ENCODE peak calls at places on chromosomes 13 and 19, in ten cellular contexts. I is CD8-positive, alpha-beta T cell; C is cardiac muscle cell; L is foreskin fibroblast; D is heart right ventricle; W is tibial artery; Z is kidney epithelial cell; U is AG09309; Y is endodermal cell; B is tibial nerve. E is an unnamed sample.

GRCh38 chr19:17089238-17089637 is 13.7 kb downstream of the MYO9B start:
- DNase-seq in C (peak; percentile 46), U (peak; percentile 31), L (peak; percentile 63), I (no peak), D (no peak), B (no peak), W (no peak), Y (no peak), Z (no peak), E (no peak)

GRCh38 chr19:49615861-49616260 is 24.1 kb downstream of the RRAS start:
- DNase-seq in L (no peak), U (no peak), D (no peak), C (no peak), Z (no peak), W (no peak), Y (no peak), I (no peak), B (no peak), E (no peak)

GRCh38 chr13:112074139-112074710 is 7.3 kb downstream of the SOX1 start:
- DNase-seq in Y (peak; percentile 55), D (no peak), C (no peak), L (no peak), U (no peak), I (no peak), Z (no peak), B (no peak), W (no peak), E (no peak)

GRCh38 chr13:75514080-75515040 is 23.3 kb downstream of the COMMD6 start:
- DNase-seq in Y (no peak), W (no peak), C (peak; percentile 60), L (no peak), D (no peak), B (no peak), U (peak; percentile 4), Z (no peak), I (no peak), E (no peak)

GRCh38 chr13:27481766-27482165 is 31.4 kb upstream of the MTIF3 start:
- DNase-seq in D (no peak), Z (no peak), W (no peak), B (no peak), U (no peak), L (peak; percentile 9), Y (peak; percentile 96), C (peak; percentile 51), I (no peak), E (no peak)

GRCh38 chr13:50561774-50562173 is 281.7 kb downstream of the DLEU7 start:
- DNase-seq in D (no peak), I (no peak), Z (no peak), U (no peak), C (no peak), L (no peak), W (no peak), Y (no peak), B (no peak), E (no peak)

GRCh38 chr19:21256722-21257121 is 72.5 kb downstream of the ZNF708 start:
- DNase-seq in C (peak; percentile 7), W (no peak), B (no peak), Z (no peak), U (no peak), I (no peak), Y (peak; percentile 50), L (no peak), D (no peak), E (peak; percentile 21)

GRCh38 chr19:34577531-34578101 is 96.1 kb downstream of the WTIP start:
- DNase-seq in U (no peak), C (no peak), I (no peak), W (no peak), Y (peak; percentile 77), Z (no peak), B (no peak), D (peak; percentile 10), L (no peak), E (no peak)

GRCh38 chr13:113153810-113154748 is 4.4 kb upstream of the PROZ start:
- DNase-seq in C (peak; percentile 78), B (peak; percentile 70), U (no peak), L (peak; percentile 62), Y (peak; percentile 88), I (peak; percentile 83), W (peak; percentile 80), D (peak; percentile 86), Z (no peak), E (peak; percentile 37)

GRCh38 chr13:79187917-79188699 is 217.9 kb downstream of the RBM26 start:
- DNase-seq in U (no peak), W (no peak), L (no peak), C (no peak), B (no peak), I (no peak), Z (no peak), Y (no peak), D (no peak), E (no peak)

DNA sequence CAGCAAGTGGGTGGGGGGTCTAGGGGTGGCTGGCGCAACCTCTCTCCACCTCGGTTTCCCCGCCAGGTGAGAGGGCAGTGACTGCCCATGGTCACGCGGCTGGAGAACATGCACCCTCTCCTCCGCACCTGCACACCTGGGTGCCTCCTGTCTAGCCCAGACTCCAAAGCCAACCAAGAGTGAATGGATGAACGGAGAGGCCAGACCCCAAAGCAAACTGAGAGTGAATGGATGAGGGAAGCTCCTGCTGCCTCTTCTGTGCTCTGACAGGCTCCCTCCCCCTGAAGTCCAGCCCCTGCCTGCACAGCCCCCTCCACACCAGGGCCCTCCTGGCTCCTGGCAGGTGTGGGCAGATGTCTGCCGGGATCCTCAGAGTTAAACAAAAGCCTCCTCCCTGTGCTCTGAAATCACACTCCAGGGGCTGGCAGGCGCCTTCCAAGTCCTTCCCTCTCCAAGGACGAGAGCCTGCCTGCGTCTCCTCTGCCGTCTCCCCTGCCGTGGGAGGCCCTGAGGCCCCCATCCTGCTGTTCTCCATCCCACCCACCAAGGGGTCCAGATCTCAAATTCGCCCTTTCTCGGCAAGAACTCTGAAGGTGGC is 2.2 kb downstream of the SBNO2 start:
- DNase-seq in B (no peak), Z (no peak), U (no peak), I (no peak), C (no peak), D (no peak), Y (no peak), L (no peak), W (no peak), E (no peak)
- H3K4me3 ChIP-seq in B (peak overlapping the region; percentile 1), Z (peak overlapping the region; percentile 92), U (peak overlapping the region; percentile 86), I (no peak overlapping the region), C (no peak overlapping the region), D (peak overlapping the region; percentile 83), Y (peak overlapping the region; percentile 90), L (peak overlapping the region; percentile 91), W (peak overlapping the region; percentile 79), E (no peak overlapping the region)

DNA sequence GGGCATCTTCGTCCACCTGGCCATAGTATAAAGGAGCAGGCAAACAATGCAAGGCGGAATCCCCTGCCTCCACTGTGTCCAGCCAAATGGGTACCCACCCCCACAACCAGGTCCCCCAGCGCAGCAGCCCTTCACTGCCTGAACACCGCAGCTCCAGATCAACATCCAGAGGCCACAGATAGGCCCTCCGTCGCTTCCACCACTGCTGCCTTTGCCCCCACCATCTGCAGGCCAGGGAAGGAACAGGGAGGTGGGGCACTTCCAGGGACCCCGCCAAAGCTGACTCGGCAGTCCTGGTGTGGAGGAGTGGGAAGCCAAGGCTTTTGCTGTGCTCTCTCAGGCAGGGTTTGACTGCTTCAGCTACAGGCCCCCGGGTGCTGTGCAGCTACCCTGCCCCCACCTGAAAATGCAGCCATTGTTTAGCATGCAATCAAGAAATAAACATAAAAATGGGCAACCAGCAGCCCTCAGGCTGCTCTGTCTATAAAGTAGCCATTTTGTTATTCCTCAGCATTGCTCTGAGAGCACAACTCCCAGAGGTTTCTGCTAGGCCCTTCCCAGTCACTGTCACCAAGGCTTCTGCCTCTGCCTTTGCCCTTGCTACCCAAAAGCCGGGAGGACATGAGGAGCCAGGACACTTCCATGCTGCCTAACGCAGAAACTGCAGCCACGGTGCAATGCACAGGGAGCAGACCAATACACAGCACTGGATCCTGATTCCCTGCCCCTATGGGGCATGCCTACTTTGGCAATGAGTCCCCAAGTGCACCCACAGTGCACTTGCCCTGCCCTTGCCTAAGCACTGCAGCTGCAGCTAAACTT is 733.2 kb upstream of the KLHL1 start:
- DNase-seq in B (no peak), C (no peak), L (no peak), D (no peak), Z (no peak), W (no peak), I (no peak), U (no peak), Y (peak; percentile 38), E (no peak)
- H3K4me3 ChIP-seq in B (no peak overlapping the region), C (no peak overlapping the region), L (no peak overlapping the region), D (no peak overlapping the region), Z (no peak overlapping the region), W (no peak overlapping the region), I (no peak overlapping the region), U (no peak overlapping the region), Y (no peak overlapping the region), E (no peak overlapping the region)

DNA sequence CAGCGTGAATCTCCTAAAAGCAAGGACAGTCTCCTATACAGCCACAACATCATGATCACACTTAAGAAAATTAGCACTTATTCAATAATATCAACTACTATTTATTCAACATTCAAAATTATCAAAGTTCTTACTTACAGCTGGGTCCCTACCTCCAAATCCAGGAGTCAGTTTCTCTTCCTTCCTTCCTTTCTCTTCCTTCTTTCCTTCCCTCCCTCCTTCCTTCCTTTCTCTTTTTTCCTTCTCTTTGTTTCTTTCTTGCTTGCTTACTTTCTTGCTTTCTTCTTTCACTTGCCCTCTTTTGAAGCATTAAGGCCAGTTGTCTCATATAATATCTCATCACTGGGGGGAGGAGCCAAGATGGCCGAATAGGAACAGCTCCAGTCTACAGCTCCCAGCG is 107.6 kb downstream of the DCT start:
- DNase-seq in Y (no peak), Z (no peak), U (no peak), W (no peak), L (no peak), C (no peak), D (no peak), I (no peak), B (no peak), E (no peak)
- H3K4me3 ChIP-seq in Y (no peak overlapping the region), Z (no peak overlapping the region), U (no peak overlapping the region), W (no peak overlapping the region), L (no peak overlapping the region), C (no peak overlapping the region), D (no peak overlapping the region), I (no peak overlapping the region), B (no peak overlapping the region), E (no peak overlapping the region)

GRCh38 chr19:2225415-2226050 is 10.6 kb downstream of the PLEKHJ1 start:
- DNase-seq in W (no peak), C (no peak), L (no peak), U (no peak), D (no peak), B (no peak), Y (no peak), Z (no peak), I (no peak), E (no peak)

GRCh38 chr19:2223391-2223790 is 12.7 kb downstream of the PLEKHJ1 start:
- DNase-seq in I (no peak), C (no peak), B (no peak), Z (no peak), Y (no peak), D (no peak), W (no peak), U (no peak), L (no peak), E (no peak)

GRCh38 chr19:2221918-2222317 is 14.2 kb downstream of the PLEKHJ1 start:
- DNase-seq in I (no peak), C (no peak), W (no peak), D (no peak), U (no peak), Z (no peak), B (no peak), Y (no peak), L (no peak), E (no peak)

GRCh38 chr19:2224754-2225349 is 11.3 kb downstream of the PLEKHJ1 start:
- DNase-seq in L (no peak), Z (no peak), W (no peak), Y (no peak), U (no peak), C (no peak), I (no peak), D (no peak), B (no peak), E (no peak)

GRCh38 chr19:2223959-2224358 is 12.2 kb downstream of the PLEKHJ1 start:
- DNase-seq in I (no peak), B (no peak), U (no peak), L (no peak), D (no peak), Z (no peak), Y (no peak), W (no peak), C (no peak), E (no peak)
- H3K4me3 ChIP-seq in I (no peak overlapping the region), B (no peak overlapping the region), U (no peak overlapping the region), L (no peak overlapping the region), D (no peak overlapping the region), Z (no peak overlapping the region), Y (no peak overlapping the region), W (no peak overlapping the region), C (no peak overlapping the region), E (no peak overlapping the region)

E was measured in Jurkat, Clone E6-1.